ENCODE peak calls at places on chromosomes 13 and 19, in five cellular contexts. W, B, F, R and N are unnamed samples.

GRCh38 chr13:98556968-98557591 is 19.8 kb downstream of the STK24 start:
- DNase-seq in R (no peak), W (no peak), B (no peak), F (no peak), N (no peak)

GRCh38 chr19:6725513-6726231 is 5.2 kb upstream of the C3 start:
- DNase-seq in F (no peak), R (peak; percentile 88), B (no peak), W (no peak), N (no peak)

GRCh38 chr13:93861818-93862217 is 617.7 kb downstream of the DCT start:
- DNase-seq in F (no peak), R (no peak), W (no peak), B (no peak), N (no peak)

GRCh38 chr13:110980921-110981320 is 66.1 kb upstream of the ANKRD10 start:
- DNase-seq in R (no peak), W (no peak), F (no peak), B (no peak), N (no peak)

GRCh38 chr19:861756-862528 is 2.5 kb downstream of the CFD start:
- DNase-seq in W (peak; percentile 91), R (peak; percentile 41), B (no peak), F (peak; percentile 94), N (peak; percentile 82)

GRCh38 chr19:54209748-54210494 is 9.3 kb downstream of the RPS9 start:
- DNase-seq in F (peak; percentile 68), W (no peak), R (peak; percentile 98), B (no peak), N (no peak)

GRCh38 chr19:50660083-50660366 is 10.8 kb downstream of the C19orf81 start:
- DNase-seq in F (no peak), R (no peak), W (no peak), B (no peak), N (no peak)

GRCh38 chr13:37645181-37645580 is 46.6 kb upstream of the POSTN start:
- DNase-seq in F (no peak), R (no peak), W (no peak), B (no peak), N (no peak)

GRCh38 chr19:584240-585001 is 5.3 kb upstream of the HCN2 start:
- DNase-seq in W (no peak), F (peak; percentile 70), R (no peak), B (peak; percentile 91), N (peak; percentile 90)

GRCh38 chr13:46526763-46527162 is 26.2 kb upstream of the LRCH1 start:
- DNase-seq in B (no peak), F (no peak), W (no peak), R (no peak), N (no peak)

GRCh38 chr13:111900390-111901180 is 166.4 kb upstream of the SOX1 start:
- DNase-seq in F (no peak), R (no peak), W (no peak), B (no peak), N (no peak)

GRCh38 chr19:15317392-15318011 is 14.8 kb downstream of the BRD4 start:
- DNase-seq in R (peak; percentile 66), F (no peak), W (no peak), B (no peak), N (no peak)

GRCh38 chr13:50693755-50694154 is 149.7 kb downstream of the DLEU7 start:
- DNase-seq in W (no peak), R (no peak), B (no peak), F (no peak), N (no peak)

GRCh38 chr19:5690955-5691204 is 785 bp downstream of the RPL36 start:
- DNase-seq in B (no peak), R (no peak), F (no peak), W (no peak), N (no peak)

GRCh38 chr13:112931028-112931934 is 37.7 kb upstream of the MCF2L start:
- DNase-seq in W (peak; percentile 13), R (peak; percentile 59), F (peak; percentile 42), B (no peak), N (no peak)

GRCh38 chr13:112664501-112665203 is 25.2 kb upstream of the ATP11A start:
- DNase-seq in B (no peak), F (no peak), W (no peak), R (no peak), N (no peak)

GRCh38 chr13:97976551-97977375 is 23.3 kb downstream of the IPO5 start:
- DNase-seq in W (no peak), B (peak; percentile 32), F (peak; percentile 48), R (no peak), N (peak; percentile 36)

GRCh38 chr13:98478134-98479129 is 98.5 kb downstream of the STK24 start:
- DNase-seq in W (no peak), R (no peak), B (no peak), F (peak; percentile 26), N (no peak)

GRCh38 chr13:64332048-64332447 is 2898.1 kb downstream of the PCDH9 start:
- DNase-seq in B (no peak), W (no peak), F (no peak), R (no peak), N (no peak)

GRCh38 chr13:89568746-89569145 is 1778.7 kb upstream of the MIR17HG start:
- DNase-seq in W (no peak), B (no peak), R (no peak), F (no peak), N (no peak)

GRCh38 chr13:78875792-78876580 is 217.0 kb upstream of the OBI1 start:
- DNase-seq in B (peak; percentile 6), R (no peak), F (no peak), W (peak; percentile 7), N (peak; percentile 19)

GRCh38 chr13:112184851-112185371 is 118.0 kb downstream of the SOX1 start:
- DNase-seq in W (no peak), F (no peak), B (no peak), R (no peak), N (no peak)

GRCh38 chr19:42093505-42093904 is 17.5 kb downstream of the ZNF574 start:
- DNase-seq in F (no peak), R (no peak), B (no peak), W (no peak), N (no peak)

GRCh38 chr13:110228936-110229904 is 77.7 kb downstream of the COL4A1 start:
- DNase-seq in B (no peak), R (no peak), F (no peak), W (no peak), N (no peak)

GRCh38 chr13:81283062-81283461 is 942.1 kb upstream of the SPRY2 start:
- DNase-seq in W (no peak), R (no peak), F (no peak), B (no peak), N (no peak)

GRCh38 chr19:18869781-18870530 is 26.0 kb downstream of the CERS1 start:
- DNase-seq in B (no peak), F (no peak), W (no peak), R (no peak), N (no peak)

GRCh38 chr19:18867199-18867598 is 28.8 kb downstream of the CERS1 start:
- DNase-seq in W (no peak), B (no peak), R (no peak), F (no peak), N (no peak)

GRCh38 chr19:18867751-18868150 is 28.2 kb downstream of the CERS1 start:
- DNase-seq in W (no peak), R (no peak), B (no peak), F (no peak), N (no peak)

GRCh38 chr19:18869231-18869575 is 26.8 kb downstream of the CERS1 start:
- DNase-seq in W (no peak), B (no peak), F (no peak), R (no peak), N (no peak)

GRCh38 chr19:18868380-18869230 is 27.4 kb downstream of the CERS1 start:
- DNase-seq in F (no peak), W (no peak), R (no peak), B (no peak), N (no peak)
- TF ChIP-seq POLR2AphosphoS5 in F (no peak), W (peak; percentile 20), R (no peak), B (peak; percentile 14), N (no peak)

DNA sequence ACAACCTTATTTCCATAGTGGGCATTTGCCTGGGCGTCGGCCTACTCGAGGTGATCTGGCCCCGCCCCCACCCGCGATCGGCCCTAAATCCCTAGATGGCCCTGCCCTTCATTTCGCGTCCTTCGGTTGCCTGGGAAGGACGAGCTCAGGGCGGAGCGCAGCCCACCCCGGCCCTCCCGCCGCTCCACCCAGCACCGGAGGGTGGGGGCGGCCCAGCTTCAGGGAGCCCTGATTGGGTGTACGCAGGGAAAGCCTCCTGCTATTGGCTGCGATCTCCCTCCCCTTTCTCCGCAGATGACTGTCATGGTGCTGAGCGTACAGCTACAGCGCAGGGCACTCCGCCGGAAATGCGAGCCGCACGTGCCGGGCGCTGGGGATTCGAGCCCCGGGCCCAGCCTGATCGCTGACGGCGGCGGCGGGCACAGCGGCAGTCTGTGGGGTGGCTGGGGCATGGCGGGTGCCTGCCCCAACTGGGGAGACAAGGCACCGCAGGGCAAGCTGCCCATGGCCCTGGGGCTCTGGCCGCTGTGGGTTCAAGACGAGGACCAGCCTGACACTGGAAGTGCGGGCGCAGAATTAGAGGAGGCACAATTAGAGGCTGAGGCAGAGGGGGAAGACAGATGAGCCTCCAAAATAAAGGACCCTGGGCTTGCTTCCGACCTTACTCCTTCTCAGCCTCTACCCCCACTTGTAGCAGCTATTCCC is 4.3 kb downstream of the CD37 start:
- DNase-seq in R (no peak), W (peak; percentile 92), F (peak; percentile 51), B (no peak), N (no peak)
- TF ChIP-seq POLR2A in R (no peak), W (no peak), F (no peak), B (no peak), N (no peak)

GRCh38 chr13:65473199-65473598 is 1756.9 kb downstream of the PCDH9 start:
- DNase-seq in W (no peak), F (no peak), B (no peak), R (no peak), N (no peak)

GRCh38 chr13:65472336-65472735 is 1757.8 kb downstream of the PCDH9 start:
- DNase-seq in B (no peak), R (no peak), W (no peak), F (no peak), N (no peak)

GRCh38 chr13:65470781-65471180 is 1759.4 kb downstream of the PCDH9 start:
- DNase-seq in B (no peak), F (no peak), R (no peak), W (no peak), N (no peak)

GRCh38 chr13:65468628-65469027 is 1761.5 kb downstream of the PCDH9 start:
- DNase-seq in F (no peak), R (no peak), B (no peak), W (no peak), N (no peak)
- TF ChIP-seq TAF1 in F (no peak), R (no peak), B (no peak), W (no peak), N (no peak)

GRCh38 chr19:34136127-34136526 is 36.2 kb upstream of the LSM14A start:
- DNase-seq in F (no peak), W (no peak), R (no peak), B (no peak), N (no peak)

GRCh38 chr19:34135401-34135800 is 36.9 kb upstream of the LSM14A start:
- DNase-seq in R (no peak), F (no peak), W (no peak), B (no peak), N (no peak)

GRCh38 chr19:34145741-34146202 is 26.5 kb upstream of the LSM14A start:
- DNase-seq in W (no peak), R (peak; percentile 46), F (peak; percentile 61), B (no peak), N (peak; percentile 33)

DNA sequence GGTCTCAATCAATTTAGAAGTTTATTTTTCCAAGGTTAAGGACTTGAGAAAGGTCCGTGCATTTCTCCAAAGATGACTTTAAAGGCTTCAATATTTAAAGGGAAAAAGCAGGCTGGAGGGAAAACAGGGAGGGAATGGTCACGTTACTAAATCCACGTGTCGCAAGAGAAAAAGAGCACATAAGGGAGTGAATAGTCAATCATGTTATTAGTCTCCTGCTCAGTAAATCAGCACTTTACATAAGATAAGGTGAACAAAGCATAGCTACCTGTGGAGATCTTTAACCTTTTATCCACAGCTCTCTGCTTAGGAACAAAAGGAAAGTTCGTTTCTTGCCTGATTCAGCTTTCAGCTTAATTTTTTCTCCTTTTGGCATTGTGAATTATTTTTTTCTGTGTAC is 31.3 kb upstream of the LSM14A start:
- DNase-seq in F (no peak), R (no peak), B (no peak), W (no peak), N (no peak)
- TF ChIP-seq POLR2AphosphoS5 in F (no peak), R (no peak), B (no peak), W (no peak), N (no peak)